ENCODE peak calls at places on chromosomes 11 and 22, in seven cellular contexts. I is mesothelial cell of epicardium; P is tibial artery; J is activated T-helper 1 cell treated with anti-CD3 and anti-CD28 coated beads, Interleukin-12 subunit alpha, Interleukin-12 subunit beta, Interleukin-2, Interleukin-4 antibody, amounts not matched to agents 30 ng/mL and 10 ng/mL and 1 ng/mL, durations not matched to agents 14 hours and 24 hours and 36 hours; C is activated CD4-positive, alpha-beta T cell treated with anti-CD3 and anti-CD28 coated beads, Interleukin-2, amount 50 U/mL, for 48 hours; F is cardiac fibroblast; E is activated CD8-positive, alpha-beta memory T cell treated with anti-CD3 and anti-CD28 coated beads, Interleukin-2, amount 50 U/mL, for 48 hours. R is an unnamed sample.

GRCh38 chr11:33695051-33695566 is 5.5 kb downstream of the C11orf91 start:
- DNase-seq in J (no peak), C (no peak), F (peak), P (no peak), I (no peak), E (no peak), R (peak)

GRCh38 chr11:57904369-57904768 is 119.3 kb upstream of the OR9Q1 start:
- DNase-seq in J (no peak), E (no peak), P (no peak), I (no peak), F (no peak), C (no peak), R (no peak)

GRCh38 chr22:42797021-42797420 is 60.1 kb downstream of the ARFGAP3 start:
- DNase-seq in F (peak), J (no peak), C (no peak), I (no peak), P (peak), E (peak), R (no peak)

GRCh38 chr11:1298695-1299492 is 10.5 kb downstream of the TOLLIP start:
- DNase-seq in P (peak), C (no peak), I (peak), E (peak), F (peak), J (no peak), R (peak)

GRCh38 chr11:3950996-3951662 is 95.7 kb downstream of the STIM1 start:
- DNase-seq in I (no peak), C (no peak), F (peak), J (no peak), P (no peak), E (no peak), R (no peak)

GRCh38 chr11:77186302-77186701 is 58.3 kb downstream of the MYO7A start:
- DNase-seq in J (no peak), E (no peak), I (no peak), C (no peak), P (no peak), F (no peak), R (no peak)

GRCh38 chr22:39474351-39474991 is 17.7 kb downstream of the MGAT3 start:
- DNase-seq in J (no peak), P (no peak), I (no peak), E (no peak), F (no peak), C (no peak), R (no peak)

GRCh38 chr22:47120399-47120798 is 357.9 kb downstream of the TBC1D22A start:
- DNase-seq in P (peak), F (no peak), C (no peak), E (no peak), I (no peak), J (no peak), R (no peak)

GRCh38 chr22:24521791-24522245 is 26.7 kb downstream of the UPB1 start:
- DNase-seq in I (no peak), E (peak), P (no peak), C (peak), J (peak), F (peak), R (no peak)

GRCh38 chr22:22843848-22844247 is 43.8 kb upstream of the IGLL5 start:
- DNase-seq in F (no peak), J (no peak), I (no peak), P (no peak), C (no peak), E (no peak), R (no peak)

GRCh38 chr11:28657378-28658030 is 549.3 kb downstream of the METTL15 start:
- DNase-seq in E (no peak), J (no peak), I (no peak), C (no peak), F (peak), P (no peak), R (no peak)

GRCh38 chr11:23124249-23124648 is 264.0 kb upstream of the CCDC179 start:
- DNase-seq in J (no peak), P (no peak), E (no peak), F (peak), C (no peak), I (no peak), R (no peak)

GRCh38 chr11:22432331-22433065 is 94.3 kb downstream of the SLC17A6 start:
- DNase-seq in F (peak), P (no peak), J (no peak), I (no peak), E (no peak), C (no peak), R (peak)

GRCh38 chr11:126878892-126879291 is 121.7 kb downstream of the KIRREL3 start:
- DNase-seq in E (no peak), F (no peak), J (no peak), C (no peak), I (no peak), P (no peak), R (no peak)

GRCh38 chr11:47388697-47389576 is 10.6 kb upstream of the SPI1 start:
- DNase-seq in P (no peak), I (no peak), E (peak), C (no peak), J (no peak), F (no peak), R (no peak)

GRCh38 chr22:30038219-30038618 is 42.0 kb upstream of the HORMAD2 start:
- DNase-seq in C (no peak), P (no peak), I (no peak), J (no peak), E (peak), F (peak), R (peak)

GRCh38 chr11:130449246-130449990 is 973 bp downstream of the ADAMTS15 start:
- DNase-seq in F (peak), E (no peak), I (peak), C (no peak), P (no peak), J (no peak), R (no peak)

GRCh38 chr11:126072141-126072741 is 9.6 kb upstream of the CDON start:
- DNase-seq in C (no peak), E (no peak), F (no peak), P (no peak), J (no peak), I (no peak), R (no peak)

GRCh38 chr11:45920531-45921477 is 1.7 kb upstream of the LARGE2 start:
- DNase-seq in C (no peak), I (no peak), P (peak), F (no peak), E (no peak), J (no peak), R (peak)

R was measured in sciatic nerve.